ENCODE peak calls at places on chromosome 16, in nine cellular contexts. W is activated T-cell treated with anti-CD3 and anti-CD28 coated beads for 48 hours; C is ACHN; Z is activated CD8-positive, alpha-beta memory T cell treated with anti-CD3 and anti-CD28 coated beads for 1 hour; R is fibroblast of gingiva; B is hypothalamus; Q is lower lobe of right lung; V is brain microvascular endothelial cell; A is endothelial cell. O is an unnamed sample.

GRCh38 chr16:54204756-54205155 is 81.8 kb downstream of the IRX3 start:
- DNase-seq in W (no peak), C (no peak), Z (no peak), R (no peak), B (no peak), Q (no peak), V (no peak), A (no peak), O (no peak)

GRCh38 chr16:15857779-15858560 is 1.1 kb upstream of the MYH11 start:
- DNase-seq in W (no peak), C (no peak), Z (no peak), R (peak), B (no peak), Q (no peak), V (peak), A (peak), O (no peak)

GRCh38 chr16:54171855-54172537 is 114.6 kb downstream of the IRX3 start:
- DNase-seq in W (no peak), C (peak), Z (no peak), R (peak), B (no peak), Q (no peak), V (peak), A (no peak), O (no peak)

GRCh38 chr16:68257251-68257905 is 6.9 kb upstream of the SLC7A6 start:
- DNase-seq in W (no peak), C (peak), Z (no peak), R (no peak), B (no peak), Q (no peak), V (no peak), A (no peak), O (no peak)

GRCh38 chr16:89540557-89540956 is 19.9 kb upstream of the RPL13 start:
- DNase-seq in W (no peak), C (no peak), Z (no peak), R (no peak), B (no peak), Q (no peak), V (no peak), A (no peak), O (peak)

GRCh38 chr16:31078597-31079341 is 4.5 kb downstream of the ZNF646 start:
- DNase-seq in W (no peak), C (no peak), Z (no peak), R (no peak), B (no peak), Q (no peak), V (no peak), A (no peak), O (no peak)

GRCh38 chr16:24988593-24989338 is 26.4 kb downstream of the ARHGAP17 start:
- DNase-seq in W (no peak), C (no peak), Z (no peak), R (peak), B (no peak), Q (no peak), V (peak), A (no peak), O (no peak)

GRCh38 chr16:23196577-23196976 is 14.0 kb downstream of the SCNN1G start:
- DNase-seq in W (no peak), C (no peak), Z (no peak), R (no peak), B (no peak), Q (no peak), V (no peak), A (no peak), O (no peak)

GRCh38 chr16:78375055-78375679 is 275.7 kb downstream of the WWOX start:
- DNase-seq in W (no peak), C (no peak), Z (no peak), R (no peak), B (no peak), Q (no peak), V (no peak), A (no peak), O (no peak)

O was measured in T-helper 2 cell.